ENCODE peak calls at places on chromosomes 4 and X, in four cellular contexts. One of them, this sample, is unnamed.

GRCh38 chrX:8738588-8739189 is 6.8 kb upstream of the ANOS1 start:
- DNase-seq in Karpas-422: peak; percentile 84
- DNase-seq in astrocyte: no peak
- DNase-seq in mesenchymal stem cell: peak; percentile 29
- DNase-seq in this sample: peak; percentile 38

GRCh38 chrX:70970482-70970999 is 39.6 kb upstream of the SLC7A3 start:
- DNase-seq in Karpas-422: peak; percentile 63
- DNase-seq in astrocyte: peak; percentile 6
- DNase-seq in mesenchymal stem cell: peak; percentile 32
- DNase-seq in this sample: no peak

GRCh38 chr4:79258614-79259176 is 67.2 kb downstream of the NAA11 start:
- DNase-seq in Karpas-422: no peak
- DNase-seq in astrocyte: no peak
- DNase-seq in mesenchymal stem cell: no peak
- DNase-seq in this sample: no peak

GRCh38 chrX:3514996-3515395 is 168.5 kb upstream of the MXRA5 start:
- DNase-seq in Karpas-422: no peak
- DNase-seq in astrocyte: peak; percentile 50
- DNase-seq in mesenchymal stem cell: no peak
- DNase-seq in this sample: no peak

GRCh38 chrX:20382518-20383291 is 116.0 kb upstream of the RPS6KA3 start:
- DNase-seq in Karpas-422: no peak
- DNase-seq in astrocyte: no peak
- DNase-seq in mesenchymal stem cell: peak; percentile 8
- DNase-seq in this sample: no peak

GRCh38 chr4:121256346-121256745 is 92.2 kb upstream of the TNIP3 start:
- DNase-seq in Karpas-422: no peak
- DNase-seq in astrocyte: peak; percentile 94
- DNase-seq in mesenchymal stem cell: peak; percentile 82
- DNase-seq in this sample: no peak

GRCh38 chrX:15418041-15418706 is 34.0 kb upstream of the VEGFD start:
- DNase-seq in Karpas-422: no peak
- DNase-seq in astrocyte: peak; percentile 79
- DNase-seq in mesenchymal stem cell: no peak
- DNase-seq in this sample: no peak

GRCh38 chr4:144360394-144360793 is 219.9 kb upstream of the GYPA start:
- DNase-seq in Karpas-422: no peak
- DNase-seq in astrocyte: no peak
- DNase-seq in mesenchymal stem cell: no peak
- DNase-seq in this sample: no peak

GRCh38 chrX:56222473-56223000 is 9.6 kb upstream of the KLF8 start:
- DNase-seq in Karpas-422: no peak
- DNase-seq in astrocyte: no peak
- DNase-seq in mesenchymal stem cell: no peak
- DNase-seq in this sample: no peak

GRCh38 chrX:150050387-150050786 is 112.1 kb upstream of the EOLA2 start:
- DNase-seq in Karpas-422: no peak
- DNase-seq in astrocyte: no peak
- DNase-seq in mesenchymal stem cell: no peak
- DNase-seq in this sample: no peak

GRCh38 chr4:52959545-52959944 is 97.4 kb downstream of the RASL11B start:
- DNase-seq in Karpas-422: no peak
- DNase-seq in astrocyte: peak; percentile 33
- DNase-seq in mesenchymal stem cell: no peak
- DNase-seq in this sample: no peak

GRCh38 chr4:48909697-48910096 is 3.1 kb upstream of the OCIAD2 start:
- DNase-seq in Karpas-422: peak; percentile 31
- DNase-seq in astrocyte: peak; percentile 99
- DNase-seq in mesenchymal stem cell: peak; percentile 96
- DNase-seq in this sample: no peak

GRCh38 chr4:154564311-154564710 is 1.5 kb downstream of the FGB start:
- DNase-seq in Karpas-422: no peak
- DNase-seq in astrocyte: no peak
- DNase-seq in mesenchymal stem cell: no peak
- DNase-seq in this sample: no peak

GRCh38 chrX:45295587-45295986 is 94.9 kb upstream of the DIPK2B start:
- DNase-seq in Karpas-422: no peak
- DNase-seq in astrocyte: peak; percentile 53
- DNase-seq in mesenchymal stem cell: peak; percentile 49
- DNase-seq in this sample: peak; percentile 59

GRCh38 chr4:55050418-55050950 is 74.9 kb downstream of the KDR start:
- DNase-seq in Karpas-422: no peak
- DNase-seq in astrocyte: no peak
- DNase-seq in mesenchymal stem cell: no peak
- DNase-seq in this sample: no peak

GRCh38 chr4:151744614-151745013 is 16.2 kb downstream of the GATB start:
- DNase-seq in Karpas-422: no peak
- DNase-seq in astrocyte: peak; percentile 95
- DNase-seq in mesenchymal stem cell: peak; percentile 92
- DNase-seq in this sample: no peak

GRCh38 chrX:69158166-69159040 is 6.8 kb downstream of the PJA1 start:
- DNase-seq in Karpas-422: peak; percentile 89
- DNase-seq in astrocyte: peak; percentile 61
- DNase-seq in mesenchymal stem cell: peak; percentile 84
- DNase-seq in this sample: peak; percentile 45

GRCh38 chr4:94641702-94642560 is 115.8 kb upstream of the BMPR1B start:
- DNase-seq in Karpas-422: no peak
- DNase-seq in astrocyte: peak; percentile 84
- DNase-seq in mesenchymal stem cell: peak; percentile 52
- DNase-seq in this sample: no peak

GRCh38 chrX:107537815-107538214 is 88.4 kb downstream of the FRMPD3 start:
- DNase-seq in Karpas-422: peak; percentile 84
- DNase-seq in astrocyte: peak; percentile 16
- DNase-seq in mesenchymal stem cell: peak; percentile 46
- DNase-seq in this sample: peak; percentile 27

GRCh38 chr4:145347684-145348083 is 134.0 kb upstream of the SMAD1 start:
- DNase-seq in Karpas-422: no peak
- DNase-seq in astrocyte: peak; percentile 90
- DNase-seq in mesenchymal stem cell: peak; percentile 37
- DNase-seq in this sample: no peak

GRCh38 chrX:30308263-30309138 is 689 bp downstream of the NR0B1 start:
- DNase-seq in Karpas-422: no peak
- DNase-seq in astrocyte: no peak
- DNase-seq in mesenchymal stem cell: peak; percentile 24
- DNase-seq in this sample: no peak

GRCh38 chrX:119036369-119037029 is 36.3 kb upstream of the CT47C1 start:
- DNase-seq in Karpas-422: no peak
- DNase-seq in astrocyte: no peak
- DNase-seq in mesenchymal stem cell: no peak
- DNase-seq in this sample: no peak

GRCh38 chrX:150967786-150968185 is 15.3 kb upstream of the HMGB3 start:
- DNase-seq in Karpas-422: no peak
- DNase-seq in astrocyte: no peak
- DNase-seq in mesenchymal stem cell: no peak
- DNase-seq in this sample: peak; percentile 61

GRCh38 chr4:52376107-52376704 is 282.9 kb downstream of the USP46 start:
- DNase-seq in Karpas-422: peak; percentile 82
- DNase-seq in astrocyte: peak; percentile 13
- DNase-seq in mesenchymal stem cell: peak; percentile 65
- DNase-seq in this sample: peak; percentile 24

GRCh38 chr4:56655627-56656345 is 25.3 kb downstream of the HOPX start:
- DNase-seq in Karpas-422: no peak
- DNase-seq in astrocyte: no peak
- DNase-seq in mesenchymal stem cell: no peak
- DNase-seq in this sample: no peak

GRCh38 chrX:16838202-16839066 is 31.7 kb downstream of the RBBP7 start:
- DNase-seq in Karpas-422: no peak
- DNase-seq in astrocyte: peak; percentile 82
- DNase-seq in mesenchymal stem cell: peak; percentile 75
- DNase-seq in this sample: no peak

GRCh38 chr4:20252656-20253271 is 1.1 kb downstream of the SLIT2 start:
- DNase-seq in Karpas-422: no peak
- DNase-seq in astrocyte: peak; percentile 30
- DNase-seq in mesenchymal stem cell: peak; percentile 38
- DNase-seq in this sample: no peak

GRCh38 chr4:61877893-61878292 is 677.8 kb downstream of the ADGRL3 start:
- DNase-seq in Karpas-422: no peak
- DNase-seq in astrocyte: no peak
- DNase-seq in mesenchymal stem cell: peak; percentile 49
- DNase-seq in this sample: no peak

GRCh38 chr4:1854752-1855151 is 1.2 kb downstream of the LETM1 start:
- DNase-seq in Karpas-422: no peak
- DNase-seq in astrocyte: no peak
- DNase-seq in mesenchymal stem cell: no peak
- DNase-seq in this sample: no peak
- H3K4me3 ChIP-seq in Karpas-422: peak overlapping the region; percentile 91
- H3K4me3 ChIP-seq in astrocyte: peak overlapping the region; percentile 88
- H3K4me3 ChIP-seq in mesenchymal stem cell: peak overlapping the region; percentile 97
- H3K4me3 ChIP-seq in this sample: peak overlapping the region; percentile 72

GRCh38 chrX:102744307-102744706 is 23.8 kb downstream of the GPRASP3 start:
- DNase-seq in Karpas-422: no peak
- DNase-seq in astrocyte: no peak
- DNase-seq in mesenchymal stem cell: no peak
- DNase-seq in this sample: no peak

GRCh38 chrX:102746134-102746584 is 25.6 kb downstream of the GPRASP3 start:
- DNase-seq in Karpas-422: no peak
- DNase-seq in astrocyte: no peak
- DNase-seq in mesenchymal stem cell: peak; percentile 22
- DNase-seq in this sample: peak; percentile 33

GRCh38 chrX:102739642-102740041 is 19.1 kb downstream of the GPRASP3 start:
- DNase-seq in Karpas-422: no peak
- DNase-seq in astrocyte: no peak
- DNase-seq in mesenchymal stem cell: peak; percentile 2
- DNase-seq in this sample: no peak

GRCh38 chrX:102745513-102746133 is 25.1 kb downstream of the GPRASP3 start:
- DNase-seq in Karpas-422: no peak
- DNase-seq in astrocyte: no peak
- DNase-seq in mesenchymal stem cell: peak; percentile 4
- DNase-seq in this sample: no peak
- H3K9ac ChIP-seq in Karpas-422: no peak overlapping the region
- H3K9ac ChIP-seq in astrocyte: peak overlapping the region; percentile 77
- H3K9ac ChIP-seq in mesenchymal stem cell: peak overlapping the region; percentile 88
- H3K9ac ChIP-seq in this sample: peak overlapping the region; percentile 49

GRCh38 chrX:154721155-154721554 is 29.7 kb downstream of the GAB3 start:
- DNase-seq in Karpas-422: no peak
- DNase-seq in astrocyte: no peak
- DNase-seq in mesenchymal stem cell: no peak
- DNase-seq in this sample: no peak

GRCh38 chrX:154720067-154720466 is 30.8 kb downstream of the GAB3 start:
- DNase-seq in Karpas-422: no peak
- DNase-seq in astrocyte: no peak
- DNase-seq in mesenchymal stem cell: no peak
- DNase-seq in this sample: no peak

GRCh38 chrX:154719132-154719675 is 31.7 kb downstream of the GAB3 start:
- DNase-seq in Karpas-422: peak; percentile 64
- DNase-seq in astrocyte: peak; percentile 81
- DNase-seq in mesenchymal stem cell: peak; percentile 94
- DNase-seq in this sample: no peak

GRCh38 chrX:154717824-154718223 is 33.1 kb downstream of the GAB3 start:
- DNase-seq in Karpas-422: peak; percentile 54
- DNase-seq in astrocyte: peak; percentile 78
- DNase-seq in mesenchymal stem cell: peak; percentile 92
- DNase-seq in this sample: no peak

GRCh38 chrX:154718607-154719006 is 32.3 kb downstream of the GAB3 start:
- DNase-seq in Karpas-422: peak; percentile 54
- DNase-seq in astrocyte: no peak
- DNase-seq in mesenchymal stem cell: no peak
- DNase-seq in this sample: no peak
- H3K27ac ChIP-seq in Karpas-422: peak overlapping the region; percentile 21
- H3K27ac ChIP-seq in astrocyte: no peak overlapping the region
- H3K27ac ChIP-seq in mesenchymal stem cell: no peak overlapping the region
- H3K27ac ChIP-seq in this sample: no peak overlapping the region

GRCh38 chrX:28966335-28966734 is 379.1 kb downstream of the IL1RAPL1 start:
- DNase-seq in Karpas-422: no peak
- DNase-seq in astrocyte: peak; percentile 41
- DNase-seq in mesenchymal stem cell: no peak
- DNase-seq in this sample: no peak
- H3K4me3 ChIP-seq in Karpas-422: no peak overlapping the region
- H3K4me3 ChIP-seq in astrocyte: no peak overlapping the region
- H3K4me3 ChIP-seq in mesenchymal stem cell: no peak overlapping the region
- H3K4me3 ChIP-seq in this sample: no peak overlapping the region

DNA sequence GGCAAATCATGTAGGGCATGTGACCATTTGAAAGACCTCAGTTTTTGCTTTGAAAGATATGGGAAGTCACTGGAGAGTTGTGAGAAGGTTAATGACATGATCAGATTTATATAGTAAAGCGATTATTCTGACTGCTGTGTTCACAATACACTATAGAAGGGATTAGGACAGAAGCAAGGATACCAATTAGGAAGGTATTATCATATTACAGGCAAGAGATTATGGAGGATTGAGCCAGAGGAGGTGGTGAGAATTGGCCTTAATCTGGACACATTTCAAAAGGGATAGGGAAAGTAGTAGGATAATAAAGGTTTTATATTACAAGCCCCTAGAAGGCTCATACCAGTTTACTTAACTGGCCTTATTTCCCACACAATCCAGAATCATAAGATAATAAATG is 124.9 kb upstream of the POF1B start:
- DNase-seq in Karpas-422: no peak
- DNase-seq in astrocyte: no peak
- DNase-seq in mesenchymal stem cell: no peak
- DNase-seq in this sample: no peak
- H3K9ac ChIP-seq in Karpas-422: no peak overlapping the region
- H3K9ac ChIP-seq in astrocyte: no peak overlapping the region
- H3K9ac ChIP-seq in mesenchymal stem cell: no peak overlapping the region
- H3K9ac ChIP-seq in this sample: no peak overlapping the region

This sample was measured in colonic mucosa.